ENCODE peak calls at places on chromosomes 2 and 18, in four cellular contexts. One of them, this sample, is unnamed. For H3K4me1, the result is how much of the 10 kb centered on the place peaks cover.

GRCh38 chr2:172204762-172205161 is 102.1 kb upstream of the DLX2 start:
- DNase-seq in uterus: no peak
- DNase-seq in spleen: no peak
- DNase-seq in mesendoderm: no peak
- DNase-seq in this sample: no peak

GRCh38 chr18:59715966-59716369 is 18.7 kb upstream of the CCBE1 start:
- DNase-seq in uterus: no peak
- DNase-seq in spleen: no peak
- DNase-seq in mesendoderm: no peak
- DNase-seq in this sample: no peak

GRCh38 chr2:130842770-130843169 is 6.1 kb downstream of the ARHGEF4 start:
- DNase-seq in uterus: no peak
- DNase-seq in spleen: peak
- DNase-seq in mesendoderm: peak
- DNase-seq in this sample: no peak

GRCh38 chr2:199471443-199472057 is 13.8 kb upstream of the SATB2 start:
- DNase-seq in uterus: no peak
- DNase-seq in spleen: peak
- DNase-seq in mesendoderm: peak
- DNase-seq in this sample: no peak

GRCh38 chr2:96702098-96702785 is 37.6 kb downstream of the LMAN2L start:
- DNase-seq in uterus: no peak
- DNase-seq in spleen: no peak
- DNase-seq in mesendoderm: no peak
- DNase-seq in this sample: no peak

GRCh38 chr18:13892098-13892497 is 23.2 kb downstream of the MC2R start:
- DNase-seq in uterus: no peak
- DNase-seq in spleen: no peak
- DNase-seq in mesendoderm: no peak
- DNase-seq in this sample: no peak

GRCh38 chr2:241808701-241809382 is at the start of gene NEU4:
- DNase-seq in uterus: no peak
- DNase-seq in spleen: peak
- DNase-seq in mesendoderm: peak
- DNase-seq in this sample: no peak

GRCh38 chr2:40279001-40279400 is 172.9 kb downstream of the SLC8A1 start:
- DNase-seq in uterus: no peak
- DNase-seq in spleen: no peak
- DNase-seq in mesendoderm: no peak
- DNase-seq in this sample: no peak

GRCh38 chr18:77081387-77081773 is 51.2 kb downstream of the MBP start:
- DNase-seq in uterus: no peak
- DNase-seq in spleen: no peak
- DNase-seq in mesendoderm: no peak
- DNase-seq in this sample: no peak

GRCh38 chr18:79452190-79452990 is 56.7 kb downstream of the NFATC1 start:
- DNase-seq in uterus: no peak
- DNase-seq in spleen: no peak
- DNase-seq in mesendoderm: no peak
- DNase-seq in this sample: no peak

GRCh38 chr18:53117851-53118250 is 777.9 kb downstream of the DCC start:
- DNase-seq in uterus: no peak
- DNase-seq in spleen: no peak
- DNase-seq in mesendoderm: no peak
- DNase-seq in this sample: no peak

GRCh38 chr2:109255594-109255993 is 126.6 kb downstream of the SH3RF3 start:
- DNase-seq in uterus: peak
- DNase-seq in spleen: no peak
- DNase-seq in mesendoderm: no peak
- DNase-seq in this sample: no peak

GRCh38 chr2:7634370-7634769 is 717.2 kb downstream of the RNF144A start:
- DNase-seq in uterus: no peak
- DNase-seq in spleen: no peak
- DNase-seq in mesendoderm: no peak
- DNase-seq in this sample: no peak

GRCh38 chr2:143736904-143737303 is 607.7 kb downstream of the ARHGAP15 start:
- DNase-seq in uterus: no peak
- DNase-seq in spleen: no peak
- DNase-seq in mesendoderm: no peak
- DNase-seq in this sample: no peak

GRCh38 chr2:143745060-143745459 is 615.8 kb downstream of the ARHGAP15 start:
- DNase-seq in uterus: no peak
- DNase-seq in spleen: no peak
- DNase-seq in mesendoderm: peak
- DNase-seq in this sample: no peak

GRCh38 chr2:143740431-143740830 is 611.2 kb downstream of the ARHGAP15 start:
- DNase-seq in uterus: no peak
- DNase-seq in spleen: no peak
- DNase-seq in mesendoderm: no peak
- DNase-seq in this sample: no peak

DNA sequence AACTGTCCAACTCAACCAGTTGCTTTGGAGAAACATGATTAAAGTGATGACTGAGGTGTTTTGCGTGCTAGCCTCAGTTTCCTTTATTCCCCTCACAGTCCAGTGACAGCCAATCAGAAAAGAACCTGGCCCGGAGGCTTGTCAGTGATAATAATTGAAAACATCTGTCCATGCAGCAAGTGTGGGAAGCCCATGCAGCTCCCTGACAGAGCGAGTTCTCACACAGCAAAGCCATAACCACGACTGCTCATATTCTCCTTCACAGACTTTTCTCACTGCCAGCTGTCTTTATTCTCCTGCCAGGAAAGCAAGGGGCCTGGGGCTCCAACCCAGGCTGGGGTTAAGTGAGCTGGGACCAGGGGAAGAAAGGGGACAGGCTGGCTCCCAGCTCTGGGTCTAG is 613.4 kb downstream of the ARHGAP15 start:
- DNase-seq in uterus: no peak
- DNase-seq in spleen: no peak
- DNase-seq in mesendoderm: no peak
- DNase-seq in this sample: no peak
- H3K4me3 ChIP-seq in uterus: no peak
- H3K4me3 ChIP-seq in spleen: no peak
- H3K4me3 ChIP-seq in mesendoderm: no peak
- H3K4me3 ChIP-seq in this sample: no peak

GRCh38 chr2:9738062-9738717 is 105.1 kb upstream of the TAF1B start:
- DNase-seq in uterus: no peak
- DNase-seq in spleen: no peak
- DNase-seq in mesendoderm: no peak
- DNase-seq in this sample: no peak

GRCh38 chr2:9737053-9737875 is 106.0 kb upstream of the TAF1B start:
- DNase-seq in uterus: no peak
- DNase-seq in spleen: no peak
- DNase-seq in mesendoderm: peak
- DNase-seq in this sample: no peak

GRCh38 chr2:9734308-9734707 is 103.5 kb upstream of the YWHAQ start:
- DNase-seq in uterus: no peak
- DNase-seq in spleen: no peak
- DNase-seq in mesendoderm: no peak
- DNase-seq in this sample: no peak

GRCh38 chr2:9735335-9735734 is 104.5 kb upstream of the YWHAQ start:
- DNase-seq in uterus: no peak
- DNase-seq in spleen: no peak
- DNase-seq in mesendoderm: no peak
- DNase-seq in this sample: no peak

GRCh38 chr2:9736008-9736407 is 105.2 kb upstream of the YWHAQ start:
- DNase-seq in uterus: no peak
- DNase-seq in spleen: no peak
- DNase-seq in mesendoderm: no peak
- DNase-seq in this sample: no peak
- H3K4me1 ChIP-seq in uterus: under half
- H3K4me1 ChIP-seq in spleen: under half
- H3K4me1 ChIP-seq in mesendoderm: under half
- H3K4me1 ChIP-seq in this sample: under half

DNA sequence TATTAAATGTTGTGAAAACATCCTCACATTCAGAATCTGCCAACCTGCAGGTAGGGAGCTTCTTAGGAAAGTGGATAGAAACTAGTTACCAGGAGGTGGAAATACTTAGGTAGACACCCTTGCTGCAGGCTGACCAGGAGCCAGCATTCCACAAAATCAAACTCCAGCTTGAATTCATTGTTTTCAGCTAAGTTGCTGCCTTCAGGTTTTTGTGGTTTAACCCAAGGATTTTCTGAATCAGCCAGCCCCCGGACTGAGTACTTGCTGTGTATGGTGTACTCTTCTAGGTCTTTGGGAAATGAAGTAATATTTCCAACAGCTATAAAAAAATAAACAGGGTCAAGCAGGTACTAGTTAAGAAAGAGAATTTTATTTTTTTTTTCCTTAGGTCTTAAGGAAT is 192.1 kb upstream of the CHST9 start:
- DNase-seq in uterus: no peak
- DNase-seq in spleen: no peak
- DNase-seq in mesendoderm: peak
- DNase-seq in this sample: no peak
- H3K27ac ChIP-seq in uterus: no peak
- H3K27ac ChIP-seq in spleen: no peak
- H3K27ac ChIP-seq in mesendoderm: no peak
- H3K27ac ChIP-seq in this sample: no peak

GRCh38 chr2:234564719-234565118 is 67.8 kb upstream of the ARL4C start:
- DNase-seq in uterus: no peak
- DNase-seq in spleen: no peak
- DNase-seq in mesendoderm: no peak
- DNase-seq in this sample: no peak
- H3K4me3 ChIP-seq in uterus: no peak
- H3K4me3 ChIP-seq in spleen: no peak
- H3K4me3 ChIP-seq in mesendoderm: no peak
- H3K4me3 ChIP-seq in this sample: no peak

DNA sequence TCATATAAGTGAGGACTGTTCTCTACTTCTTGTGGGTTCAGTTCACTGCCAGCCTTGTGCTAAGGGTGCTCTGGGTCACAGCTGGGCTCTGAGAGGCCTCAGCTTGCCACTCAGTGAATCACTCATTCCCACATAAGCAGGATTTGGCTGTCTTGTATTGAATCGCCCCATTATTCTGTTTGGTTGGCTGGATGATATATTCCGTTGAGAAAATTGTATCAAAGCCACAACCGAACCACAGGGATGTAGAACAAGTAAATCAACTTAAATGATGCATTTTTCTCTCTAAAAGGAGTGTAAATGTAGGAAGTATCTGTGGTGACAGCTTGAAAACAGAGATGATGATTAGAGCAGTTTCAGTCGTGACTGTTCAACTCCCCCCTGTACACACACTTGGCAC is 39.6 kb downstream of the TTC39C start:
- DNase-seq in uterus: no peak
- DNase-seq in spleen: no peak
- DNase-seq in mesendoderm: no peak
- DNase-seq in this sample: no peak
- H3K4me1 ChIP-seq in uterus: under half
- H3K4me1 ChIP-seq in spleen: under half
- H3K4me1 ChIP-seq in mesendoderm: under half
- H3K4me1 ChIP-seq in this sample: under half

GRCh38 chr2:196268022-196268421 is 96.6 kb upstream of the STK17B start:
- DNase-seq in uterus: no peak
- DNase-seq in spleen: no peak
- DNase-seq in mesendoderm: no peak
- DNase-seq in this sample: no peak
- H3K27ac ChIP-seq in uterus: no peak
- H3K27ac ChIP-seq in spleen: peak
- H3K27ac ChIP-seq in mesendoderm: no peak
- H3K27ac ChIP-seq in this sample: peak

GRCh38 chr2:178641498-178641897 is 161.2 kb downstream of the PLEKHA3 start:
- DNase-seq in uterus: no peak
- DNase-seq in spleen: no peak
- DNase-seq in mesendoderm: no peak
- DNase-seq in this sample: no peak
- H3K4me3 ChIP-seq in uterus: no peak
- H3K4me3 ChIP-seq in spleen: no peak
- H3K4me3 ChIP-seq in mesendoderm: no peak
- H3K4me3 ChIP-seq in this sample: no peak

GRCh38 chr2:143940720-143941119 is 579.2 kb downstream of the ZEB2 start:
- DNase-seq in uterus: no peak
- DNase-seq in spleen: no peak
- DNase-seq in mesendoderm: no peak
- DNase-seq in this sample: no peak

GRCh38 chr2:143939976-143940375 is 579.9 kb downstream of the ZEB2 start:
- DNase-seq in uterus: no peak
- DNase-seq in spleen: no peak
- DNase-seq in mesendoderm: no peak
- DNase-seq in this sample: no peak

GRCh38 chr2:143937563-143938346 is 582.2 kb downstream of the ZEB2 start:
- DNase-seq in uterus: no peak
- DNase-seq in spleen: no peak
- DNase-seq in mesendoderm: peak
- DNase-seq in this sample: no peak

GRCh38 chr2:143946436-143947385 is 573.2 kb downstream of the ZEB2 start:
- DNase-seq in uterus: no peak
- DNase-seq in spleen: no peak
- DNase-seq in mesendoderm: no peak
- DNase-seq in this sample: no peak

DNA sequence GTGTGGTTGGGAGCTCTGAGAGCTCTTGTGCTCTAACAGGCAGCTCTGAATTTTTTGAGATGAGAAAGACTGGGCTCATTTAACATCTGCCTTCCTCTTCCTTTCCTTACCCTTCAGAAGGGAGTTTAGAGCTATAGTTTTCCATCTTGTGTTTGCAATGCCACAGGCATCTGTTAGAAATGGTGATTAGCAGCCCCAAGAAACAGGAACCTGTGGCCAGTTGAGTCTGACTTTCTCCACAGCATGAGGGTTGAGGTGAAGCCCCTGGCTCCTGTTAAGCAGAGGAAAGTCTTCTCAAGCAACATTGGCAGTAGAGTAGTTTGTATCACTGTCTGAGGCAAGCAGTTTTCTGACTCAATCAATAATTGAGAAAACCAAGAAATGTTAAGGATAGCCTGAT is 577.4 kb downstream of the ZEB2 start:
- DNase-seq in uterus: no peak
- DNase-seq in spleen: no peak
- DNase-seq in mesendoderm: no peak
- DNase-seq in this sample: no peak
- H3K4me1 ChIP-seq in uterus: under half
- H3K4me1 ChIP-seq in spleen: under half
- H3K4me1 ChIP-seq in mesendoderm: under half
- H3K4me1 ChIP-seq in this sample: under half

GRCh38 chr2:127386764-127387654 is 766 bp downstream of the MAP3K2 start:
- DNase-seq in uterus: peak
- DNase-seq in spleen: peak
- DNase-seq in mesendoderm: peak
- DNase-seq in this sample: no peak

GRCh38 chr2:127387655-127388422 is at the start of gene MAP3K2:
- DNase-seq in uterus: peak
- DNase-seq in spleen: peak
- DNase-seq in mesendoderm: peak
- DNase-seq in this sample: peak

GRCh38 chr2:127388423-127389164 is 819 bp upstream of the MAP3K2 start:
- DNase-seq in uterus: no peak
- DNase-seq in spleen: no peak
- DNase-seq in mesendoderm: no peak
- DNase-seq in this sample: no peak

GRCh38 chr2:127384529-127384928 is 3.2 kb downstream of the MAP3K2 start:
- DNase-seq in uterus: no peak
- DNase-seq in spleen: no peak
- DNase-seq in mesendoderm: no peak
- DNase-seq in this sample: no peak

GRCh38 chr2:127386246-127386645 is 1.5 kb downstream of the MAP3K2 start:
- DNase-seq in uterus: no peak
- DNase-seq in spleen: no peak
- DNase-seq in mesendoderm: no peak
- DNase-seq in this sample: no peak
- H3K27ac ChIP-seq in uterus: peak
- H3K27ac ChIP-seq in spleen: peak
- H3K27ac ChIP-seq in mesendoderm: no peak
- H3K27ac ChIP-seq in this sample: no peak

This sample was measured in thoracic aorta.